ENCODE peak calls at places on chromosomes 4 and X, in eight cellular contexts. Z is NAMALWA; N is tibial artery; M is neural crest cell; U is activated T-cell treated with anti-CD3 and anti-CD28 coated beads, Interleukin-2, amount 50 U/mL, for 24 hours; D is stimulated activated CD8-positive, alpha-beta memory T cell treated with anti-CD3 and anti-CD28 coated beads, Interleukin-12 subunit alpha, Interleukin-12 subunit beta, amount 100 ng/mL, for 4 hours; J is ascending aorta; S is iris pigment epithelial cell. E is an unnamed sample.
A peak's percentile ranks its signal among the peaks of the same experiment; 100 is the strongest.

GRCh38 chr4:74098628-74098995 is 383 bp downstream of the CXCL2 start:
- DNase-seq in D (no peak), M (peak; percentile 9), Z (no peak), U (peak; percentile 32), N (no peak), S (peak; percentile 32), J (no peak), E (no peak)

GRCh38 chr4:3469386-3470243 is 6.5 kb downstream of the DOK7 start:
- DNase-seq in Z (no peak), U (no peak), M (no peak), D (no peak), S (no peak), J (no peak), N (no peak), E (no peak)

GRCh38 chr4:53355919-53356521 is 9.8 kb downstream of the SCFD2 start:
- DNase-seq in N (no peak), U (no peak), D (no peak), M (no peak), J (no peak), Z (no peak), S (peak; percentile 26), E (no peak)

GRCh38 chr4:188958346-188958745 is 819.1 kb downstream of the TRIML1 start:
- DNase-seq in S (no peak), N (no peak), Z (no peak), D (no peak), U (no peak), J (no peak), M (no peak), E (no peak)

GRCh38 chrX:70054391-70054790 is 4.7 kb upstream of the AWAT2 start:
- DNase-seq in D (no peak), M (no peak), J (no peak), Z (no peak), U (no peak), S (no peak), N (no peak), E (peak; percentile 50)

GRCh38 chrX:1385824-1386223 is 6.1 kb downstream of the SLC25A6 start:
- DNase-seq in N (no peak), M (no peak), U (no peak), J (no peak), Z (no peak), D (no peak), S (no peak), E (peak; percentile 79)

GRCh38 chr4:154616731-154617130 is 4.3 kb upstream of the FGG start:
- DNase-seq in Z (peak; percentile 27), D (no peak), U (no peak), J (no peak), N (no peak), S (peak; percentile 30), M (no peak), E (no peak)

GRCh38 chrX:105211051-105211575 is 9.4 kb downstream of the TEX13A start:
- DNase-seq in S (no peak), M (no peak), Z (no peak), U (no peak), N (no peak), D (no peak), J (no peak), E (no peak)

GRCh38 chr4:7971881-7972500 is 32.3 kb upstream of the AFAP1 start:
- DNase-seq in J (no peak), Z (no peak), M (no peak), U (no peak), S (no peak), N (no peak), D (no peak), E (no peak)

GRCh38 chr4:1492636-1493539 is 86.6 kb upstream of the NKX1-1 start:
- DNase-seq in S (no peak), N (no peak), Z (no peak), M (no peak), D (no peak), J (no peak), U (no peak), E (no peak)

GRCh38 chr4:91840359-91840758 is 463.4 kb upstream of the GRID2 start:
- DNase-seq in U (no peak), N (no peak), S (no peak), J (no peak), M (no peak), Z (no peak), D (no peak), E (no peak)

GRCh38 chr4:24910504-24910903 is 2.3 kb downstream of the CCDC149 start:
- DNase-seq in M (no peak), J (no peak), D (no peak), Z (no peak), N (no peak), U (no peak), S (peak; percentile 88), E (no peak)

GRCh38 chr4:152100378-152101201 is 339.8 kb upstream of the GATB start:
- DNase-seq in D (peak; percentile 49), S (no peak), M (no peak), J (no peak), U (peak; percentile 77), N (no peak), Z (peak; percentile 2), E (no peak)

GRCh38 chrX:143788265-143788664 is 67.7 kb upstream of the SPANXN2 start:
- DNase-seq in J (no peak), D (no peak), M (peak; percentile 2), N (no peak), S (peak; percentile 29), U (no peak), Z (peak; percentile 3), E (no peak)

GRCh38 chr4:66852843-66853242 is 692.5 kb downstream of the CENPC start:
- DNase-seq in M (no peak), S (no peak), D (no peak), U (no peak), N (no peak), Z (no peak), J (no peak), E (no peak)

GRCh38 chr4:788006-788635 is 37.8 kb downstream of the CPLX1 start:
- DNase-seq in Z (no peak), S (no peak), N (no peak), U (no peak), M (no peak), D (no peak), J (no peak), E (no peak)